ENCODE peak calls at places on chromosomes 11 and 22, in six cellular contexts. C is left lobe of liver; I is naive thymus-derived CD8-positive, alpha-beta T cell; U is spleen; X is OCI-LY7; P is CD8-positive, alpha-beta T cell. B is an unnamed sample.

GRCh38 chr11:113664981-113665710 is 41.0 kb downstream of the TMPRSS5 start:
- DNase-seq in C (no peak), I (no peak), U (no peak), X (no peak), P (no peak), B (peak)

GRCh38 chr22:29641052-29641780 is 37.8 kb downstream of the NF2 start:
- DNase-seq in C (no peak), I (no peak), U (no peak), X (no peak), P (no peak), B (peak)

GRCh38 chr11:109849946-109850345 is 243.2 kb upstream of the ZC3H12C start:
- DNase-seq in C (no peak), I (no peak), U (no peak), X (no peak), P (no peak), B (no peak)

GRCh38 chr11:64990222-64990918 is 6.4 kb downstream of the BATF2 start:
- DNase-seq in C (no peak), I (no peak), U (peak), X (peak), P (no peak), B (no peak)

GRCh38 chr11:100557830-100558611 is 129.1 kb upstream of the ARHGAP42 start:
- DNase-seq in C (no peak), I (no peak), U (no peak), X (no peak), P (no peak), B (peak)

GRCh38 chr22:49203091-49203862 is 624.4 kb downstream of the BRD1 start:
- DNase-seq in C (peak), I (no peak), U (peak), X (no peak), P (no peak), B (no peak)

GRCh38 chr11:64477675-64478074 is 113.3 kb upstream of the SLC22A12 start:
- DNase-seq in C (peak), I (no peak), U (no peak), X (no peak), P (no peak), B (no peak)

GRCh38 chr22:23457586-23457985 is 122.5 kb downstream of the IGLL1 start:
- DNase-seq in C (no peak), I (no peak), U (no peak), X (no peak), P (no peak), B (no peak)

GRCh38 chr22:29716814-29717213 is 3.0 kb upstream of the CABP7 start:
- DNase-seq in C (peak), I (no peak), U (no peak), X (peak), P (no peak), B (peak)

GRCh38 chr22:49934891-49935557 is 16.6 kb downstream of the CRELD2 start:
- DNase-seq in C (peak), I (peak), U (peak), X (peak), P (peak), B (no peak)

GRCh38 chr11:108131993-108132392 is 10.6 kb downstream of the ACAT1 start:
- DNase-seq in C (no peak), I (no peak), U (no peak), X (no peak), P (no peak), B (no peak)

GRCh38 chr11:724063-724732 is 18.2 kb downstream of the EPS8L2 start:
- DNase-seq in C (no peak), I (no peak), U (peak), X (peak), P (no peak), B (no peak)

GRCh38 chr11:93945596-93945995 is 75.6 kb upstream of the HEPHL1 start:
- DNase-seq in C (no peak), I (no peak), U (no peak), X (no peak), P (no peak), B (no peak)

B was measured in small intestine.